ENCODE peak calls at places on chromosomes 2 and 18, in four cellular contexts. H is K562, X is HCT116, B is HepG2. G is an unnamed sample.

GRCh38 chr2:40348665-40349064 is 103.2 kb downstream of the SLC8A1 start:
- DNase-seq in X (no peak), B (no peak), H (no peak), G (no peak)

GRCh38 chr18:42576141-42576540 is 539.3 kb downstream of the RIT2 start:
- DNase-seq in B (no peak), H (no peak), X (no peak), G (no peak)

GRCh38 chr2:147204102-147204501 is 640.7 kb upstream of the ACVR2A start:
- DNase-seq in H (no peak), X (no peak), B (no peak), G (no peak)

GRCh38 chr18:27627927-27628326 is 442.8 kb upstream of the CHST9 start:
- DNase-seq in X (no peak), H (no peak), B (no peak), G (no peak)

GRCh38 chr18:67217551-67218166 is 298.9 kb downstream of the DSEL start:
- DNase-seq in H (peak; percentile 8), B (peak; percentile 39), X (peak; percentile 15), G (peak; percentile 70)

GRCh38 chr18:60421356-60422118 is 49.0 kb upstream of the MC4R start:
- DNase-seq in B (no peak), X (no peak), H (no peak), G (no peak)

GRCh38 chr2:145091967-145092366 is 572.0 kb upstream of the ZEB2 start:
- DNase-seq in H (no peak), X (no peak), B (no peak), G (no peak)

GRCh38 chr2:233486778-233487552 is 79.6 kb downstream of the USP40 start:
- DNase-seq in B (peak; percentile 57), H (no peak), X (no peak), G (peak; percentile 90)

GRCh38 chr2:148742373-148742772 is 97.8 kb downstream of the EPC2 start:
- DNase-seq in H (no peak), X (no peak), B (no peak), G (no peak)

GRCh38 chr18:35371412-35372195 is 5.5 kb downstream of the ZNF396 start:
- DNase-seq in H (no peak), B (no peak), X (no peak), G (no peak)

DNA sequence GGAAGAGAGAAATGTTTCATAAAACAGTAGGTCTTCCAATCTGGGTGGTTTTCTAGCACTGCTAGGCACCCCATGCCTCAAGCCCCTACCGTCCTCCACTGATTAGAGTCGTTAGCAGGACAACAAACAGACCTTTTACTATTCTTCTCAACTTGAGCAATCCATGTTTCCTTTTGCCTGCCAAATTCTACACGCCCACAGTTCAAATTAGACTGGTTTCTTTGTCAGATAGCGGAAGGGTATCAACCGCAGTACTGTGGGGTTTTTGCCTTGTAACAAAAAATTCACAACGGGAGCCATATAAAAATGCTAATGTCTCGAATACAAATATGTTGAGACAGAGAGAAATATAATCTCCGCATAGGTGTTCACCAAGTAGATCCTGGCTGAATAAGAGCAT is 59.9 kb downstream of the VIT start:
- DNase-seq in H (no peak), X (no peak), B (peak; percentile 13), G (no peak)
- TF ChIP-seq POLR2A in H (no peak), X (no peak), B (no peak), G (no peak)

GRCh38 chr2:217398101-217398500 is 538.2 kb upstream of the TNP1 start:
- DNase-seq in H (no peak), B (no peak), X (no peak), G (no peak)

GRCh38 chr2:217396165-217396564 is 536.3 kb upstream of the TNP1 start:
- DNase-seq in B (no peak), X (no peak), H (no peak), G (no peak)

GRCh38 chr2:217398860-217399259 is 539.0 kb upstream of the TNP1 start:
- DNase-seq in B (no peak), X (no peak), H (no peak), G (no peak)

GRCh38 chr2:217394510-217395351 is 534.9 kb upstream of the TNP1 start:
- DNase-seq in H (no peak), X (no peak), B (no peak), G (no peak)

DNA sequence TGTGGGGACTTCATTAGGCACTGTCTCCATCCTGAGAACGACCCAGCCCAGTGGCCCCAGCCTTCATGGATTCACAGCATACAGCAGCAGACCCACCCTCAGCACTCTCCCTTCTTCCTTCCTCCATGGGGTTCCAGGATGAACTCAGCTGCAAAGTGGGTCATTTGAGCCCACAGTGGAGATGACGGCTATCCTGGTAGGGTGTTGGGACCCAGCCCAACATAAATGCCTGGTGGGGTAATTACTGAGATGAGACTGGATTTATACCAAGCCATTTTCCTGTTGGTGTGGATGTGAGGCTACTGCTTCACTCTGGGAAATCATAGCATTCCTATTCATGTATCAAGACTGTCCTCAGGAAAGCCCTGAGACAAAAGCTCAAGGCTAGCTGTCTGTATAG is 536.7 kb upstream of the TNP1 start:
- DNase-seq in B (no peak), X (no peak), H (no peak), G (no peak)
- TF ChIP-seq EZH2 in B (no peak), X (no peak), H (no peak), G (no peak)

DNA sequence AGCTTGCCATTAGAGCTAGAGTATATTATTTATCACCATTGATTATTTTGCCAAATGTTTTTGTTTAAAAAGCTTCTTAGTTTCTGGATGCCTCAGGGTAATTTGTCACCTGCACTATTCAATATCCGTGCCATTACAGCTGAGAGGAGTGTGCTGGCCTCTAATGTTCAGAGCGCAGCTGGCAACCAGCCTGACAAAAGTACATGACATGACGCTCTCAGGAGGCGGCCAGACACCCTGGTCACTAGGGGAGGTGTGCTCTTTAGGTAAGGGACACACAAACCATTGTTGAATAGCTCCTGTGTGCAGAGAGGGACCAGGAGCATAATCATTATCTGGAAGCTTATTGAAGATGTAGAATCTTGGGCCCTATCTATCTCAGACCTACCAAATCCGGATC is 20.3 kb downstream of the LIMS1 start:
- DNase-seq in X (no peak), H (no peak), B (no peak), G (no peak)
- H3K79me2 ChIP-seq in X (peaks cover 65% of the 10 kb centered on the region), H (peaks cover 62% of the 10 kb centered on the region), B (peaks cover 75% of the 10 kb centered on the region), G (peaks cover 57% of the 10 kb centered on the region)

GRCh38 chr2:120777787-120778186 is 42.1 kb downstream of the GLI2 start:
- DNase-seq in B (no peak), X (no peak), H (no peak), G (no peak)

GRCh38 chr2:120777170-120777751 is 41.6 kb downstream of the GLI2 start:
- DNase-seq in X (no peak), B (no peak), H (no peak), G (no peak)

GRCh38 chr2:120778244-120778643 is 42.6 kb downstream of the GLI2 start:
- DNase-seq in B (no peak), X (no peak), H (no peak), G (no peak)

GRCh38 chr2:120780402-120780801 is 44.7 kb downstream of the GLI2 start:
- DNase-seq in B (no peak), H (no peak), X (no peak), G (no peak)

DNA sequence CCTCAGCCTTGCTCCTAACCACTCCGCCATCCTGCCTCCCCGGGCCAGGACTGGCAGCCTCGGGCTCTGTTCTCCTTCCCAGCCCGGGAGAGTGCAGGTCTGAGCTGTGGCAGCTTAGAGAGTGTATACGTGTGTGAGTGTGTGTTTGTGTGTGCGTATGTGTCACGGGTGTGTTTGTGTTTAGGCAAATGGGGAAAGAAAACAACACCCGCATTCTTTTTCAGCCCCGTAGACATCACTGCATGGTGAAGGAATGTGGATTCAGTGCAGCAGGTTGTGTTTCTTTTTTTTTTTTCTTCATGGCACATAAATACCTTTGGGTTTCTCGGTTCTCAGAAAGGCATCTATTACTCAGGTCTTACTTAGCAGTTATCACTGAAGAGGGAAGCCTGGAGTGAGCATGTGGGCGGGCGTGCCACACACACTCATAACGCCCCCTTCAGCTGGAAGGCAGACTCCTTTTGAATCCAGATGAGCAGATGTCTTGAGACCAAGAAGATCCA is 44.2 kb downstream of the GLI2 start:
- DNase-seq in B (no peak), H (no peak), X (no peak), G (no peak)
- TF ChIP-seq POLR2A in B (no peak), H (no peak), X (no peak), G (no peak)

GRCh38 chr2:45000921-45001628 is 8.2 kb downstream of the SIX2 start:
- DNase-seq in B (no peak), H (no peak), X (no peak), G (peak; percentile 14)
- TF ChIP-seq EZH2 in B (no peak), H (no peak), X (no peak), G (peak; percentile 75)

GRCh38 chr2:218000137-218000536 is 2.7 kb downstream of the TNS1 start:
- DNase-seq in X (no peak), H (no peak), B (no peak), G (no peak)
- H3K79me2 ChIP-seq in X (no peaks in the 10 kb centered on the region), H (no peaks in the 10 kb centered on the region), B (no peaks in the 10 kb centered on the region), G (no peaks in the 10 kb centered on the region)

GRCh38 chr2:190990132-190990531 is 23.8 kb downstream of the STAT1 start:
- DNase-seq in H (no peak), B (no peak), X (no peak), G (no peak)
- TF ChIP-seq POLR2A in H (no peak), B (no peak), X (no peak), G (no peak)

GRCh38 chr2:238165288-238165921 is 6.6 kb downstream of the ERFE start:
- DNase-seq in X (no peak), B (no peak), H (no peak), G (no peak)

GRCh38 chr2:238162171-238162515 is 3.4 kb downstream of the ERFE start:
- DNase-seq in X (no peak), H (no peak), B (no peak), G (no peak)

GRCh38 chr2:238164906-238165287 is 6.1 kb downstream of the ERFE start:
- DNase-seq in H (no peak), B (no peak), X (no peak), G (no peak)

GRCh38 chr2:238162516-238163441 is 4.0 kb downstream of the ERFE start:
- DNase-seq in B (no peak), X (no peak), H (no peak), G (no peak)

GRCh38 chr2:238163494-238164198 is 4.9 kb downstream of the ERFE start:
- DNase-seq in X (no peak), H (no peak), B (no peak), G (no peak)
- TF ChIP-seq EZH2 in X (no peak), H (no peak), B (no peak), G (peak; percentile 89)

DNA sequence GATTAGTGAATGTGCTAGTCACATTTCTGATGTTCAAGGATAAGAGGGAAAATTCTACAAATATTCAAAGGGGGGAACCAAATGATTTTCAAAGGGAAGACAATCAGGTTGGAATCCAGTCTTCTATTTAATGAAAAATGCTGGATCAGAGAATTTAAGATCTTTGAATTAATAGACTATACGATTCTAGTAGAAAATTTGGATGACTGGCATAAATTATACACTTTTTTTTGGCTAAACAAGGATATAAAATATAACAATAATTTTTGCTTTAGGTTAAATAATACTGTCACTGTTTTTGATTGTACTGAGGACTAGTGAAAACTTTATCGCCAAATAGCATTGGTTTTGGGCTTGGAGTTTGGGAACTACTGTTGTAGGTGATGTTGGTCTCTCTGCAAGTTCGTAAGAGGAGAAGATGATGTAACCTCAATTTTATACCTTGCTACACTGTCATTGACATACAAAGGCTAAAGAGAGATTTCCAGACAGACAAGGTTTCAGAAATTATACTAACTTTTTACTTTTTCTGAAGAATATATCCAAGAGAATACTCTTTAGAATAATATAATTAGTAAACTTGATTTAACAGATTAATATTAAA is 51.3 kb downstream of the NCOA1 start:
- DNase-seq in H (no peak), B (no peak), X (no peak), G (no peak)
- H3K79me2 ChIP-seq in H (no peaks in the 10 kb centered on the region), B (no peaks in the 10 kb centered on the region), X (no peaks in the 10 kb centered on the region), G (no peaks in the 10 kb centered on the region)

G was measured in endothelial cell of umbilical vein.